ENCODE peak calls at places on chromosomes 1 and 21, in four cellular contexts. K, M, B and H are unnamed samples.

GRCh38 chr1:1406821-1407100 is 332 bp downstream of the MRPL20 start:
- DNase-seq in K (no peak), B (no peak), M (no peak), H (no peak)

GRCh38 chr1:42732126-42732680 is 7.8 kb downstream of the CLDN19 start:
- DNase-seq in B (no peak), K (no peak), M (no peak), H (no peak)

GRCh38 chr1:21939650-21940374 is 2.7 kb upstream of the HSPG2 start:
- DNase-seq in K (no peak), M (no peak), B (no peak), H (peak)

GRCh38 chr1:110120960-110121561 is 8.8 kb downstream of the UBL4B start:
- DNase-seq in M (no peak), B (no peak), K (no peak), H (no peak)

GRCh38 chr1:14017531-14017961 is 317.6 kb downstream of the PRDM2 start:
- DNase-seq in M (no peak), B (no peak), K (no peak), H (no peak)

GRCh38 chr21:31518580-31518979 is 140.9 kb upstream of the SOD1 start:
- DNase-seq in K (no peak), B (no peak), M (no peak), H (no peak)

GRCh38 chr1:114758251-114758832 is 558 bp upstream of the CSDE1 start:
- DNase-seq in B (no peak), M (peak), K (no peak), H (peak)

GRCh38 chr1:56917356-56917755 is 48.5 kb downstream of the C8B start:
- DNase-seq in K (no peak), M (no peak), B (no peak), H (no peak)

GRCh38 chr1:211830055-211830329 is 571 bp downstream of the LPGAT1 start:
- DNase-seq in K (no peak), M (no peak), B (no peak), H (peak)

GRCh38 chr21:37787456-37787855 is 128.8 kb downstream of the KCNJ6 start:
- DNase-seq in B (no peak), K (no peak), M (no peak), H (peak)

GRCh38 chr1:154213274-154213673 is 7.1 kb upstream of the CFAP141 start:
- DNase-seq in M (no peak), K (no peak), B (no peak), H (no peak)

GRCh38 chr21:45590246-45590725 is 48.0 kb upstream of the SLC19A1 start:
- DNase-seq in B (peak), K (no peak), M (peak), H (peak)

GRCh38 chr1:235315173-235315572 is 12.8 kb downstream of the ARID4B start:
- DNase-seq in B (no peak), K (no peak), M (no peak), H (no peak)

GRCh38 chr1:153566414-153567371 is 1.0 kb upstream of the S100A2 start:
- DNase-seq in K (peak), B (peak), M (peak), H (peak)

GRCh38 chr1:165954940-165955339 is 127.5 kb downstream of the UCK2 start:
- DNase-seq in M (no peak), B (no peak), K (no peak), H (peak)

GRCh38 chr1:28163496-28164120 is 12.9 kb downstream of the PTAFR start:
- DNase-seq in M (no peak), B (no peak), K (no peak), H (no peak)

GRCh38 chr1:46315669-46316403 is 12.3 kb downstream of the UQCRH start:
- DNase-seq in M (no peak), K (no peak), B (no peak), H (no peak)

GRCh38 chr1:98405581-98406059 is 255.9 kb upstream of the SNX7 start:
- DNase-seq in M (no peak), B (no peak), K (no peak), H (no peak)

GRCh38 chr1:97721221-97721620 is 199.6 kb downstream of the DPYD start:
- DNase-seq in K (no peak), M (no peak), B (no peak), H (no peak)

GRCh38 chr1:46497020-46497419 is 7.4 kb downstream of the DMBX1 start:
- DNase-seq in K (no peak), B (no peak), M (no peak), H (no peak)

GRCh38 chr1:172359531-172359991 is 60.9 kb upstream of the C1orf105 start:
- DNase-seq in M (no peak), K (no peak), B (no peak), H (no peak)

GRCh38 chr1:8739377-8739776 is 78.1 kb downstream of the RERE start:
- DNase-seq in K (no peak), M (peak), B (no peak), H (no peak)

GRCh38 chr21:33421713-33422393 is 18.6 kb downstream of the IFNGR2 start:
- DNase-seq in K (no peak), M (no peak), B (no peak), H (no peak)

GRCh38 chr1:93620841-93621210 is 60.8 kb downstream of the BCAR3 start:
- DNase-seq in K (no peak), B (no peak), M (no peak), H (no peak)

GRCh38 chr1:172837816-172838680 is 179.1 kb downstream of the FASLG start:
- DNase-seq in B (no peak), K (no peak), M (no peak), H (no peak)

GRCh38 chr1:17488977-17489739 is 49.7 kb upstream of the RCC2 start:
- DNase-seq in M (no peak), B (no peak), K (no peak), H (peak)

GRCh38 chr1:224175615-224176014 is 7.4 kb upstream of the DEGS1 start:
- DNase-seq in M (peak), B (no peak), K (no peak), H (peak)

GRCh38 chr1:220874201-220874655 is 5.0 kb upstream of the HLX start:
- DNase-seq in M (peak), B (no peak), K (no peak), H (peak)

GRCh38 chr1:168970945-168971799 is 135.3 kb upstream of the ATP1B1 start:
- DNase-seq in M (no peak), B (no peak), K (no peak), H (no peak)